ENCODE peak calls at places on chromosomes 3 and 15, in four cellular contexts. I, S, T and G are unnamed samples.

GRCh38 chr3:194035406-194036138 is 100.4 kb upstream of the HES1 start:
- DNase-seq in S (no peak), T (no peak), I (no peak), G (no peak)

GRCh38 chr3:186472466-186473008 is 71.6 kb downstream of the CRYGS start:
- DNase-seq in T (no peak), I (no peak), S (no peak), G (no peak)

GRCh38 chr3:29618395-29619291 is 337.8 kb downstream of the RBMS3 start:
- DNase-seq in S (no peak), I (no peak), T (no peak), G (no peak)

GRCh38 chr3:12993623-12994356 is 79.4 kb downstream of the IQSEC1 start:
- DNase-seq in T (no peak), S (no peak), I (peak; percentile 64), G (peak; percentile 50)

GRCh38 chr15:50800715-50801114 is 35.2 kb upstream of the SPPL2A start:
- DNase-seq in I (no peak), T (no peak), S (no peak), G (no peak)

GRCh38 chr15:47796339-47796738 is 79.0 kb downstream of the SEMA6D start:
- DNase-seq in S (no peak), T (no peak), I (peak; percentile 76), G (no peak)

GRCh38 chr3:9416139-9416780 is 18.8 kb downstream of the SETD5 start:
- DNase-seq in S (no peak), I (no peak), T (no peak), G (no peak)

GRCh38 chr15:40238481-40238926 is 359 bp upstream of the PAK6 start:
- DNase-seq in I (no peak), T (no peak), S (no peak), G (no peak)

GRCh38 chr3:114404590-114404989 is 110.8 kb downstream of the TIGIT start:
- DNase-seq in T (no peak), I (no peak), S (no peak), G (no peak)

GRCh38 chr3:89246326-89246725 is 138.9 kb downstream of the EPHA3 start:
- DNase-seq in I (no peak), S (no peak), T (no peak), G (no peak)

GRCh38 chr3:56980798-56981390 is 79.6 kb upstream of the SPATA12 start:
- DNase-seq in T (peak; percentile 62), S (no peak), I (no peak), G (no peak)

GRCh38 chr15:40984963-40985362 is 31.7 kb downstream of the CHAC1 start:
- DNase-seq in I (no peak), S (no peak), T (no peak), G (no peak)

GRCh38 chr3:35393916-35394315 is 245.4 kb upstream of the ARPP21 start:
- DNase-seq in S (no peak), I (no peak), T (no peak), G (no peak)

GRCh38 chr15:59722451-59722850 is 33.3 kb upstream of the BNIP2 start:
- DNase-seq in T (no peak), S (no peak), I (no peak), G (no peak)

GRCh38 chr15:64837502-64837901 is 4.2 kb upstream of the PLEKHO2 start:
- DNase-seq in S (no peak), I (no peak), T (no peak), G (no peak)

DNA sequence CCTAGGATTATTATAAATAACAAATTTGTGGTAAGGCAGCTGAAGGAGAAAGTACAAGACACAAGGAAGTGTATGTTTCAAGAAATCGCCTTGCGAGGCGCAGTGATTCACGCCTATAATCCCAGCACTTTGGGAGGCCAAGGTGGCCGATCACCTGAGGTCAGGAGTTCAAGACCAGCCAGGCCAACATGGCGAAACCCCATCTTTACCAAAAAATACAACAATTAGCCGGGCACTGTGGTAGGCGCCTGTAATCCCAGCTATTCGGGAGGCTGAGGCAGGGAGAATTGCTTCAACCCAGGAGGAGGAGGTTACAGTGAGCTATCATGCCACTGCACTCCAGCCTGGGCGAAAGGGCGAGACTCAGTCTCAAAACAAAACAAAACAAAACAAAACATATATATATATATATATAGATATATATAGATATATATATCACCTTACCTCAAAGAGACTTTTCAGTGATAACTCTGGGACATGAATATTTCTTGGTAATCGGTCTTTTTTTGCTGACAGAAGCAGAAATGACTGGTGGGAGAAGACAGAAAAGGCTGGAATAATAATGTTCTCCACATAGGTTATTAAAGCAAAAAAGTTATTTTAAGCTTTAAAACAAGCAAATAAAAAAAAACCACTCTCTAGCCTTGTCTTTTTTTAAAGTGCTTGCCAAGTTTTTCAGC is 52.3 kb downstream of the TRANK1 start:
- DNase-seq in T (no peak), S (no peak), I (no peak), G (no peak)
- H3K36me3 ChIP-seq in T (no peaks in the 10 kb centered on the region), S (peaks cover 58% of the 10 kb centered on the region), I (peaks cover 4% of the 10 kb centered on the region), G (peaks cover 12% of the 10 kb centered on the region)

DNA sequence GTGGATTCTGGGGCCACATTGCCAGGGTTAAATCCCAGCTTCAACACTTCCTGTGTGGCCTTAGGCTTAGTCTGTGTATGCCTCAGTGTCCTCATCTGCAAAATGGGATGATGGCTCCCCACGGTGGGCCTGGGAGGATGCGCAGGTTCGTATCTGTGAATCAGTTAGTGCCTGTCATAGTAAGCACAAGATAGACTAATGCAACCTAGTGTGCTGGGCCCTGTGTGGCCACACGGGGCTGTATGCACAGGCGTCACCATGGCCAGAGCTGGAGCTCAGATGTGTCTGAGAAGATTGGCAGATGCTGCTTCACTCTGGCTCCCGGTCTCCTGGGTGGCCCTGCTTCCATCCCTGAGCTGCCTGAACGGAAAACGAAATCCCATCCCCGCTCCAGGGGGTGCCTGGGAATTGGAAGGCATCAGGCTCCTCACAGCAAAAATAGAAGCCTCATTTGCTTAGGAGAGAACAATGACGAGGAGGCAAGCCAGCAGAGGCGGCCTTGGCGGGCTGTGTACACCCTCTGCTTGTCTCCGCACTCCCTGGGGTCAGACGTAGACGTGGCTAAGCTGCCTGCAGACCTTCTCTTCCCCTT is 103.6 kb downstream of the APBA2 start:
- DNase-seq in I (peak; percentile 22), T (no peak), S (no peak), G (no peak)
- TF ChIP-seq CTCF in I (no peak), T (no peak), S (no peak), G (no peak)

GRCh38 chr15:96359371-96359771 is 28.9 kb downstream of the NR2F2 start:
- DNase-seq in T (no peak), I (no peak), S (no peak), G (no peak)
- H3K4me3 ChIP-seq in T (peak overlapping the region; percentile 56), I (no peak overlapping the region), S (peak overlapping the region; percentile 49), G (no peak overlapping the region)

GRCh38 chr3:171092467-171092911 is 66.0 kb upstream of the SLC2A2 start:
- DNase-seq in T (no peak), I (no peak), S (no peak), G (no peak)
- H3K36me3 ChIP-seq in T (no peaks in the 10 kb centered on the region), I (no peaks in the 10 kb centered on the region), S (no peaks in the 10 kb centered on the region), G (no peaks in the 10 kb centered on the region)

DNA sequence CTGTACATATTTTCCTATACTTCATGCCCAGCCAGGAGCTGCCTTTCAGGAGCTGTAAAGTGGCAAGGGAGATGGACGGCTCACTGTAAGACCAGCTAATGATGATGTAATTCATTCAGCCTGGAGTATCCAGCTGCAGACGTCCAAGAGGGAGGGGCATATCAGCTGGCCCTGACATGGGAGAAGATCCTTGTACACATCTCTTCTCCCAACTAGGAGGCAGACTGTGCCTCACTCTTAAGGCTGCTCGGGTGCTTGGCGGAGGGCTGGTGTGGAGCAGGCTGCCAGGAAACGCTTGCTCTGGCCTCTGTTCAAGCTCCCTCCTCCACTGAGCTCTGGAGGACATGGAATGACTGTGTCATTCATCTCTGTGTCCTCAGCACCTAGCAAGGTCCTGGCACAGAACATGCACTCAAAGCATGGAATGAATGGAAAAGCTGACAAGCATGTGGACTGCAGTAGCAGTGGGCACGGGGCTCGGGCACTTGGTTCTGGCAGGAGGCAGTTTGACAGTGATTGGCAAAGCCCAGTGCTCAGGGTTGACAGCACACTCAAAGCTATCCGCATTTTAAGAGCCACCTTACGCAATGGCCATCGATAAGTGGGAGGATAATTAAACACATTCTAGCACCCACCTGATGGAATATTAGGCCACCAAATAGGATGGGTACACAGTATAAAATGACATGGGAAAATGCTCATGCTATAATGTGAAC is 72.4 kb downstream of the TBC1D2B start:
- DNase-seq in T (peak; percentile 85), S (peak; percentile 84), I (no peak), G (peak; percentile 80)
- TF ChIP-seq CTCF in T (no peak), S (no peak), I (peak; percentile 32), G (peak; percentile 49)